ENCODE peak calls at places on chromosomes 5 and 9, in seven cellular contexts. Y is astrocyte; W is choroid plexus epithelial cell; T is stimulated activated CD4-positive, alpha-beta T cell treated with anti-CD3 and anti-CD28 coated beads, Interleukin-15, amount 100 ng/mL, for 1 hour; J is stromal cell of bone marrow; N is T-cell; R is heart left ventricle. O is an unnamed sample.

GRCh38 chr5:141778211-141778610 is 96.2 kb upstream of the ARAP3 start:
- DNase-seq in Y (peak), R (no peak), W (peak), J (peak), N (no peak), T (no peak), O (no peak)

GRCh38 chr9:92001244-92001643 is 51.2 kb upstream of the ROR2 start:
- DNase-seq in W (no peak), Y (no peak), T (no peak), R (no peak), N (no peak), J (no peak), O (no peak)

GRCh38 chr5:94906750-94907149 is 288.3 kb downstream of the SLF1 start:
- DNase-seq in R (no peak), T (no peak), Y (no peak), N (no peak), W (no peak), J (no peak), O (no peak)

GRCh38 chr5:123344819-123345426 is 78.3 kb downstream of the CEP120 start:
- DNase-seq in T (no peak), W (peak), Y (peak), J (peak), N (no peak), R (no peak), O (no peak)

GRCh38 chr9:36603006-36603405 is 30.3 kb downstream of the MELK start:
- DNase-seq in Y (no peak), N (no peak), R (no peak), J (peak), W (peak), T (no peak), O (no peak)

GRCh38 chr9:88202321-88202720 is 64.0 kb upstream of the SPATA31C2 start:
- DNase-seq in W (peak), N (no peak), T (no peak), Y (no peak), J (no peak), R (no peak), O (no peak)

GRCh38 chr9:93110400-93110855 is 14.4 kb downstream of the CARD19 start:
- DNase-seq in Y (no peak), N (no peak), J (no peak), T (no peak), R (no peak), W (no peak), O (no peak)

GRCh38 chr5:135086326-135086725 is 52.3 kb upstream of the PITX1 start:
- DNase-seq in N (no peak), J (no peak), R (no peak), W (no peak), T (no peak), Y (no peak), O (no peak)

GRCh38 chr5:127080001-127080478 is 6.7 kb upstream of the C5orf63 start:
- DNase-seq in N (no peak), Y (no peak), R (no peak), T (no peak), W (peak), J (no peak), O (no peak)

GRCh38 chr9:21470126-21470525 is 12.0 kb downstream of the IFNE start:
- DNase-seq in Y (no peak), R (no peak), N (no peak), W (no peak), T (no peak), J (no peak), O (no peak)

GRCh38 chr9:92724528-92725265 is 39.9 kb downstream of the BICD2 start:
- DNase-seq in R (no peak), Y (no peak), W (no peak), T (no peak), N (no peak), J (no peak), O (no peak)

GRCh38 chr9:114008667-114009410 is 69.3 kb downstream of the AMBP start:
- DNase-seq in T (no peak), J (no peak), Y (no peak), W (no peak), R (peak), N (no peak), O (no peak)

GRCh38 chr5:126956991-126957390 is 73.4 kb downstream of the MARCHF3 start:
- DNase-seq in J (no peak), T (no peak), R (no peak), N (no peak), Y (no peak), W (no peak), O (no peak)

GRCh38 chr9:123399803-123400378 is 43.9 kb downstream of the CRB2 start:
- DNase-seq in J (no peak), R (no peak), W (no peak), N (no peak), Y (no peak), T (no peak), O (no peak)

GRCh38 chr5:759781-760362 is 24.7 kb downstream of the ZDHHC11B start:
- DNase-seq in W (no peak), J (no peak), Y (no peak), R (peak), T (no peak), N (no peak), O (no peak)

GRCh38 chr5:180199390-180199789 is 9.6 kb downstream of the RASGEF1C start:
- DNase-seq in N (no peak), W (no peak), R (no peak), J (no peak), Y (no peak), T (no peak), O (no peak)

O was measured in esophagus squamous epithelium.